ENCODE peak calls at places on chromosome 7, in seven cellular contexts. J is endothelial cell of umbilical vein, X is testis, E is heart left ventricle, S is IMR-90, Z is HepG2, Q is uterus. Y is an unnamed sample.
A peak's percentile ranks its signal among the peaks of the same experiment; 100 is the strongest.

GRCh38 chr7:44376429-44377133 is 51.2 kb upstream of the CAMK2B start:
- DNase-seq in X (no peak), S (no peak), Q (no peak), E (no peak), J (no peak), Z (no peak), Y (no peak)

GRCh38 chr7:153524070-153524601 is 528.1 kb upstream of the DPP6 start:
- DNase-seq in J (no peak), S (no peak), X (peak; percentile 28), Z (no peak), E (no peak), Q (peak; percentile 94), Y (no peak)

GRCh38 chr7:52017802-52018679 is 701.4 kb upstream of the COBL start:
- DNase-seq in Z (peak; percentile 58), Q (no peak), J (peak; percentile 18), S (no peak), X (peak; percentile 66), E (no peak), Y (no peak)

GRCh38 chr7:136931169-136931867 is 62.9 kb downstream of the CHRM2 start:
- DNase-seq in Z (no peak), J (no peak), E (no peak), S (no peak), Q (no peak), X (no peak), Y (no peak)

GRCh38 chr7:74625446-74625845 is 32.1 kb upstream of the GTF2I start:
- DNase-seq in X (peak; percentile 31), S (peak; percentile 67), Z (peak; percentile 46), J (peak; percentile 61), E (no peak), Q (no peak), Y (no peak)

GRCh38 chr7:8115547-8116402 is 146.2 kb downstream of the ICA1 start:
- DNase-seq in E (no peak), J (no peak), X (no peak), Q (no peak), Z (no peak), S (no peak), Y (no peak)

GRCh38 chr7:137943132-137943551 is 58.7 kb downstream of the CREB3L2 start:
- DNase-seq in S (peak; percentile 98), X (peak; percentile 65), J (peak; percentile 79), Q (peak; percentile 76), E (peak; percentile 64), Z (peak; percentile 38), Y (peak; percentile 77)

GRCh38 chr7:30169585-30169978 is 34.8 kb downstream of the MTURN start:
- DNase-seq in Q (no peak), X (no peak), E (no peak), Z (no peak), S (no peak), J (no peak), Y (no peak)

GRCh38 chr7:16465469-16466086 is at the start of gene SOSTDC1:
- DNase-seq in Q (no peak), E (no peak), X (no peak), S (no peak), Z (no peak), J (peak; percentile 37), Y (no peak)

GRCh38 chr7:3112499-3113134 is 69.0 kb upstream of the CARD11 start:
- DNase-seq in Q (no peak), Z (no peak), S (no peak), E (no peak), J (no peak), X (no peak), Y (no peak)

GRCh38 chr7:111086532-111086931 is 4.4 kb upstream of the LRRN3 start:
- DNase-seq in Z (no peak), Q (no peak), E (no peak), X (no peak), S (peak; percentile 16), J (no peak), Y (no peak)

GRCh38 chr7:2036786-2037185 is 196.0 kb downstream of the MAD1L1 start:
- DNase-seq in X (no peak), E (no peak), Z (no peak), J (no peak), S (no peak), Q (no peak), Y (no peak)

GRCh38 chr7:71278301-71278700 is 146.4 kb downstream of the GALNT17 start:
- DNase-seq in S (no peak), Q (no peak), E (no peak), Z (no peak), J (no peak), X (no peak), Y (no peak)

GRCh38 chr7:20412023-20412422 is 81.3 kb downstream of the ITGB8 start:
- DNase-seq in E (no peak), Q (no peak), J (peak; percentile 76), S (no peak), X (no peak), Z (no peak), Y (no peak)

GRCh38 chr7:47326808-47327207 is 255.1 kb downstream of the TNS3 start:
- DNase-seq in J (no peak), X (peak; percentile 59), E (peak; percentile 52), Z (no peak), Q (peak; percentile 50), S (peak; percentile 85), Y (peak; percentile 64)

GRCh38 chr7:125316451-125316850 is 386.8 kb upstream of the POT1 start:
- DNase-seq in E (no peak), X (peak; percentile 31), S (no peak), Z (peak; percentile 8), J (peak; percentile 21), Q (no peak), Y (no peak)

GRCh38 chr7:155755026-155755425 is 57.2 kb downstream of the SHH start:
- DNase-seq in S (no peak), E (no peak), Q (no peak), Z (no peak), X (no peak), J (no peak), Y (no peak)

GRCh38 chr7:45120-46090 is 147.0 kb upstream of the FAM20C start:
- DNase-seq in Z (no peak), J (no peak), X (peak; percentile 11), S (no peak), Q (no peak), E (no peak), Y (peak; percentile 6)

GRCh38 chr7:102898532-102898859 is 14.3 kb upstream of the LRRC17 start:
- DNase-seq in J (no peak), X (no peak), Z (no peak), E (no peak), Q (no peak), S (no peak), Y (no peak)

GRCh38 chr7:43700059-43700501 is 29.2 kb downstream of the COA1 start:
- DNase-seq in E (no peak), J (peak; percentile 69), X (no peak), Q (no peak), S (peak; percentile 82), Z (peak; percentile 46), Y (no peak)

GRCh38 chr7:44667190-44667589 is 60.8 kb downstream of the OGDH start:
- DNase-seq in J (no peak), E (no peak), X (no peak), S (no peak), Z (no peak), Q (no peak), Y (no peak)

GRCh38 chr7:22173884-22174573 is 182.9 kb downstream of the RAPGEF5 start:
- DNase-seq in Q (no peak), J (peak; percentile 44), Z (no peak), X (no peak), E (no peak), S (no peak), Y (no peak)

GRCh38 chr7:2001601-2002442 is 230.9 kb downstream of the MAD1L1 start:
- DNase-seq in E (peak; percentile 19), X (no peak), J (no peak), S (no peak), Q (no peak), Z (no peak), Y (no peak)

GRCh38 chr7:27185013-27185707 is at the start of gene HOXA11:
- DNase-seq in S (peak; percentile 20), X (peak; percentile 13), E (no peak), J (peak; percentile 94), Z (no peak), Q (peak; percentile 97), Y (peak; percentile 30)
- TF ChIP-seq POLR2A in S (no peak), X (no peak), E (no peak), J (peak; percentile 96), Z (no peak), Q (peak; percentile 83), Y (no peak)

GRCh38 chr7:139844779-139845442 is 15.8 kb downstream of the TBXAS1 start:
- DNase-seq in Q (no peak), S (no peak), E (no peak), J (no peak), X (no peak), Z (no peak), Y (no peak)
- H3K4me3 ChIP-seq in Q (no peak overlapping the region), S (no peak overlapping the region), E (no peak overlapping the region), J (no peak overlapping the region), X (no peak overlapping the region), Z (no peak overlapping the region), Y (no peak overlapping the region)

GRCh38 chr7:73560035-73560835 is 2.7 kb upstream of the BCL7B start:
- DNase-seq in Z (peak; percentile 46), E (no peak), S (peak; percentile 91), J (no peak), X (no peak), Q (no peak), Y (no peak)

GRCh38 chr7:73555411-73555982 is 2.0 kb downstream of the BCL7B start:
- DNase-seq in S (no peak), Z (no peak), X (peak; percentile 33), E (no peak), Q (no peak), J (peak; percentile 17), Y (no peak)

GRCh38 chr7:73557108-73557396 is 438 bp downstream of the BCL7B start:
- DNase-seq in X (peak; percentile 95), Z (peak; percentile 85), J (peak; percentile 96), S (peak; percentile 90), E (peak; percentile 96), Q (peak; percentile 88), Y (peak; percentile 93)

GRCh38 chr7:73556208-73557107 is 1.0 kb downstream of the BCL7B start:
- DNase-seq in Z (no peak), J (no peak), X (no peak), E (no peak), Q (no peak), S (peak; percentile 20), Y (no peak)

GRCh38 chr7:73557397-73558257 is at the start of gene BCL7B:
- DNase-seq in Z (peak; percentile 44), S (peak; percentile 47), J (peak; percentile 69), X (peak; percentile 76), E (peak; percentile 77), Q (peak; percentile 49), Y (peak; percentile 86)
- TF ChIP-seq POLR2A in Z (peak; percentile 66), S (peak; percentile 80), J (peak; percentile 76), X (no peak), E (peak; percentile 66), Q (peak; percentile 79), Y (peak; percentile 72)

DNA sequence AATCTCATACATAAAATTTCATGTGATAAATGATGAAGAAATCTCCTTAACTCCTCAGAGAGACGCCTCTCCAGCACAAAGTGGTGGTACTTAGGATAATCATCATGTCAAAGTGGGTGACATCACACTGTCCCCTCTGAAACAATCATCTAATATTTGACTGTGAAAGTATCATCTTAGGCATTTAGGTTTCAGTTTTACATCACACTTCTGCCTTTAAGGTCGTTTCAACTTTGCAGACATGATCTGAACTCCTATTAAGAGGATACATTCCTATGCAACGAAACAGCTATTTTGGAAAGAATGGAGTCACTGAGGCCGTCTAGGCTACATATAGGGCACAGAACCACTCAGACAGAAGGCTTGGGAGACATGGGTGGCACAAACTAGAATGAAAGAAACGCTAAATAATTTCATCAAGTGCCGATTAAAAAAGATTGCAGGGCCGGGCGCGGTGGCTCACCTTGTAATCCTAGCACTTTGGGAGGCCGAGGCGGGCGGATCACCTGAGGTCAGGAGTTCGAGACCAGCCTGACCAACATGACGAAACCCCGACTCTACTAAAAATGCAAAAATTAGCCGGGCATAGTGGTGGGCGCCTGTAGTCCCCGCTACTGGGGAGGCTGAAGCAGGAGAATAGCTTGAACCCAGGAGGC is 2.0 kb downstream of the VOPP1 start:
- DNase-seq in X (no peak), Q (no peak), E (no peak), Z (no peak), S (no peak), J (peak; percentile 26), Y (no peak)
- H3K4me3 ChIP-seq in X (no peak overlapping the region), Q (no peak overlapping the region), E (peak overlapping the region; percentile 97), Z (no peak overlapping the region), S (no peak overlapping the region), J (no peak overlapping the region), Y (no peak overlapping the region)